ENCODE peak calls at places on chromosomes 16 and 17, in six cellular contexts. H is effector memory CD4-positive, alpha-beta T cell; J is AG09309; M is WERI-Rb-1; P is epithelial cell of esophagus; O is Peyer's patch. G is an unnamed sample.

GRCh38 chr17:79109584-79109983 is 35.0 kb downstream of the ENGASE start:
- DNase-seq in H (no peak), J (no peak), M (no peak), P (no peak), O (no peak), G (no peak)

GRCh38 chr16:4415538-4416199 is 727 bp downstream of the CORO7 start:
- DNase-seq in H (peak), J (no peak), M (peak), P (peak), O (peak), G (peak)

GRCh38 chr16:84199861-84200260 is 8.9 kb downstream of the ADAD2 start:
- DNase-seq in H (no peak), J (no peak), M (no peak), P (peak), O (no peak), G (peak)

GRCh38 chr17:21452377-21453143 is 76.4 kb downstream of the KCNJ12 start:
- DNase-seq in H (no peak), J (peak), M (peak), P (peak), O (no peak), G (peak)

GRCh38 chr17:8162232-8162996 is at the start of gene VAMP2:
- DNase-seq in H (peak), J (no peak), M (peak), P (peak), O (peak), G (peak)

GRCh38 chr16:72740346-72740745 is 307.6 kb downstream of the ZFHX3 start:
- DNase-seq in H (no peak), J (no peak), M (no peak), P (no peak), O (no peak), G (no peak)

GRCh38 chr16:75496546-75496945 is 1.3 kb upstream of the CHST6 start:
- DNase-seq in H (no peak), J (no peak), M (no peak), P (no peak), O (no peak), G (no peak)

GRCh38 chr16:85354623-85355514 is 242.6 kb upstream of the CIBAR2 start:
- DNase-seq in H (no peak), J (peak), M (peak), P (peak), O (no peak), G (no peak)

GRCh38 chr16:57730771-57731730 is 4.5 kb upstream of the KATNB1 start:
- DNase-seq in H (no peak), J (no peak), M (no peak), P (no peak), O (no peak), G (peak)

GRCh38 chr16:3599922-3600321 is 11.5 kb downstream of the SLX4 start:
- DNase-seq in H (no peak), J (no peak), M (no peak), P (no peak), O (no peak), G (no peak)

DNA sequence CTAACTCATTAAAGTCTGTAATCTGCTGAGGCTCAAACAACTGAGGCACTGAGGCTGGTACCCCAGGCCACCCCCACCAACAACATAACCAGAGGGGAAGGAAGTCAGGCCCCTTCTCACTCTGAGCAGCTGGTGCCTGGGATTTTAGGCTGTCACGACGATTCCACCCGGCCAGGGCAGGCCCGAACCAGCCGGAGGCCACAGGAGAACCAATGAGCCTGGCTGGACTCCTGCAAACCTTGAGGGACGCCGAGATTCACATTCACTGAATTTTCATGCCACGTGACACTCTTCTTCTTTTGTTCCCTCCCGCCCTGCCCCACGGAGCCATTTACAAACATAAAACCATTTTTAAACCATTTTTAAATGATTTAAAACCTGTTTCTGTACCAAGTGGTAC is 48.1 kb downstream of the RPH3AL start:
- DNase-seq in H (no peak), J (no peak), M (no peak), P (no peak), O (no peak), G (no peak)
- H3K4me3 ChIP-seq in H (no peak), J (no peak), M (no peak), P (no peak), O (no peak), G (no peak)

DNA sequence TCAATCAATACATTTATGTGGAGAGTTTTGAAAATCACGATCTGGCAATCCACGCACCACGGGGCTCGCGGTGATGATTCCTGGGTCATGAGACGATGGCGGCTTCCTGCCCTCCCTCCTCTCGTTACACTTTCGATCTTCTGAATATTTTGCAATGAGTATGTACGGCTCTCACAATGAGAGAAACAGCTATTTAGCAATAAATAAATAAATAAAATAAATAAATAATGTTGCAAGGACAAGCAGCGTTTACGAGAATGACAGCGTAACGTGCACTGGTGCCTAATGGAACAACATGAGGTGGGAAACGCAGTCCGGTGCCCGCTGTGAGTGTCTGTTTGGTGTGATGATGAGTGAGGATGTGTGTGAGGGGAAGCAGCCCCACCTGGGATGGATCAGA is 46.7 kb upstream of the JPH3 start:
- DNase-seq in H (no peak), J (no peak), M (no peak), P (no peak), O (no peak), G (no peak)
- H3K4me3 ChIP-seq in H (no peak), J (no peak), M (no peak), P (no peak), O (no peak), G (no peak)

GRCh38 chr17:17413821-17414220 is 63.0 kb upstream of the MED9 start:
- DNase-seq in H (no peak), J (no peak), M (no peak), P (peak), O (no peak), G (no peak)

GRCh38 chr17:17415006-17415405 is 61.8 kb upstream of the MED9 start:
- DNase-seq in H (no peak), J (no peak), M (no peak), P (no peak), O (no peak), G (no peak)

GRCh38 chr17:17413215-17413792 is 63.5 kb upstream of the MED9 start:
- DNase-seq in H (no peak), J (no peak), M (no peak), P (peak), O (no peak), G (no peak)

GRCh38 chr17:17416007-17416399 is 60.8 kb upstream of the MED9 start:
- DNase-seq in H (no peak), J (no peak), M (peak), P (peak), O (no peak), G (no peak)

DNA sequence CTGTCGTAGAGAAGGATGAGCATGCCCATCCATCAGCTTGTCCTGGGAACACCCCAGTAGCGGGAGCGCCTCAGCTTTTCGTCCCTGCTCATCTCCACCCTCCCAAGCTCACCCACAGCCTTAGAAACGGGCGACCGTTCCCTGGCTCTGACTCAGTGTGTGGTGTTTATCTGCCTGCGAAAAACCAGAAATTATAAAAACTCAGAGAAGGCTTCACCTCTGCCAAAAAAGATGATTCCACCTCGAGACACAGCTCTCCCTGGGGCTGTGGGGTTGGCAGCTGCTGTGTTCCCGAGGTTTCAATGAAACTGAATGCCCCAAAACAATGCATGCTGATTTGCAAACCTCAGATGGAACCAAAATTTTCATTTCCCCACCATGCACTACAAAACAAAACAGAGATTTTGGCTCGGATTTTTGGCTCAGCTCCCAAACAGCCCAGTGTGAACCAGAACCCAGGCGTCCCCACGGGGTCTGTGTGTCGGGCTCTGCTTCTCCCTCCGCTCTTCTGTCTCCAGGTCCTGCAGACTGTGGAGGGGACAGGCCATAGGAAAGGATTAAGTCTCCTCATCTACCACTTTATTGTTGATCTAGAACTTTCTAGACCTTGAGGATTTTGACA is 62.4 kb upstream of the MED9 start:
- DNase-seq in H (no peak), J (no peak), M (no peak), P (peak), O (no peak), G (no peak)
- H3K4me3 ChIP-seq in H (no peak), J (peak), M (no peak), P (no peak), O (no peak), G (no peak)

DNA sequence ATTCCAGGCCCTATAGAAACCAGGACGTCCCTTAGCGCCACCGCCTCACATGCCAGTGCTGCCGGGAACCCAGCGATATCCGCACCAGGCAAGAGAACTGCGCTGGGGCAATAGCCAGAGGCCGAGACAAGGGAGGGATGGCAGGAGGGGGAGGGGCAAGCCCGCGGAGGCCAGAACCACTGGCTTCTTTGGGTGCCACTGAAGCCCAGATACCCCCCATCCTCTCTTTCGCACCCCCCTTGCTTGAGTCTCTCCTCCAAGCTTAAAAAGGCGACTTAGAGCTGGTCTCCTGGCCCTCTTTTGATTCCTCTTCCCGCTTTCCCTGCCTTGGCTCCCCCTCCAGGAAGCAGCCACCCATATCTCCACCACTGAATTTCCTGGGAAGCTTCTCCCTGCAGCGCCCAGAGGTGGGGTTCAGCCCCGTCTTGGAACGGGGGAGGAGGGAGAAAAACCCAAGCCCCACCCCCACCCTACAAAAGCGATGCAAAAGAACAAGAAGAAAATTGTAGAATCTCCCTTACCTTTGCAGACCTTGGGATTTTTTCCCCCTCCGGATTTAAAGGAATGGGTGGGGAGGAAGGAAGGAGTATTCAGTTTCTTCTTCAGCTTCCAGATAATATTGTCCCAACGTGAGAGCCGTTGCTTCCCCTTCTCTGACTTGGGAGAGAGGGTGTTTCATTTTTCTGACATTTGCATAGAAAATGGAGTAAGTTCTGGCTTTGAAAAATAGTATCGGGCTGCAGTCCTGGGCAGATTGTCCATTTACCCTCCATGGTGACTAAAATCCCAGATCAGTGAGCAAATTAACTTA is 622 bp downstream of the HOXB6 start:
- DNase-seq in H (no peak), J (no peak), M (no peak), P (no peak), O (peak), G (peak)
- H3K4me3 ChIP-seq in H (no peak), J (no peak), M (peak), P (no peak), O (peak), G (peak)

GRCh38 chr17:38465420-38466345 is 37.4 kb downstream of the ARHGAP23 start:
- DNase-seq in H (no peak), J (no peak), M (no peak), P (peak), O (no peak), G (no peak)
- H3K4me3 ChIP-seq in H (no peak), J (peak), M (no peak), P (peak), O (peak), G (peak)

GRCh38 chr17:17206913-17207368 is 808 bp upstream of the PLD6 start:
- DNase-seq in H (no peak), J (no peak), M (no peak), P (no peak), O (no peak), G (no peak)
- H3K4me3 ChIP-seq in H (no peak), J (no peak), M (no peak), P (no peak), O (peak), G (no peak)

GRCh38 chr16:81498351-81498750 is 53.7 kb downstream of the CMIP start:
- DNase-seq in H (no peak), J (no peak), M (no peak), P (no peak), O (no peak), G (peak)

GRCh38 chr16:81499576-81500380 is 55.2 kb downstream of the CMIP start:
- DNase-seq in H (no peak), J (no peak), M (no peak), P (peak), O (no peak), G (peak)

GRCh38 chr16:81502396-81503060 is 57.9 kb downstream of the CMIP start:
- DNase-seq in H (no peak), J (no peak), M (no peak), P (no peak), O (no peak), G (peak)

GRCh38 chr16:81497690-81498089 is 53.1 kb downstream of the CMIP start:
- DNase-seq in H (no peak), J (no peak), M (no peak), P (no peak), O (no peak), G (peak)

DNA sequence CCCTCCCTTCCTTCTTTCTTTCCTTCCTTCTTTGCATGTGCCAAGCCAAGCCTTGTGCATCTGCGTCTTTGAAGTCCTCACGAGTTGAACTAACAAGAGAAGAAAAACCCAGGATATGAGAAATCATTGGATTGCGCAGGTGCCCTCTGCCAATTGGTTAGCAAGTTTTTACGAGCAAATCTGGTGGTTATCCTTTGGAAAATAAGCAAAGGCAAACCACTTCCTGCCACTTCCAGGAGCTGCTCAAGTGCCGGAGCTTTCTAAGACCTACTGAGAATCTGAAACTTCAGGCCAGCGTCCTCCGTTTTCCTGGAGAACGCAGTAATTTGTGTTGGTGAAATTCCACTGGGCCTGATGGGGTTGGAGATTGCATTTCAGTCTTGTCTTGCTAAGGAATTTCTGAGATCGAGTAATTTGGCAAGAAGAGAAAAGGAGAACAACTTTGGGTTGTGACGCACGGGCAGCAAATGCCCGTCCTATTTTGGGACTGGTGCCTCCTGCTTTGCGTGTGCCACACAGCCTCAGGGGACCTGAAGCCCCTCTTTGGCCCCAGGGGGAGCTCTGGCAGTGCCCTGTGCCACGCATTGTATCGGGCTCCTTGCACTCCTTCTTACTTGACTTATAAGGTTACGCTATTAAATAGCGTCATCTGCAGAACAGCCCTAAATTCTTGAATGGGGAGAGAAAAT is 56.4 kb downstream of the CMIP start:
- DNase-seq in H (no peak), J (peak), M (no peak), P (peak), O (no peak), G (peak)
- H3K4me3 ChIP-seq in H (no peak), J (no peak), M (no peak), P (no peak), O (no peak), G (no peak)

GRCh38 chr16:14013571-14014283 is 57.4 kb upstream of the MRTFB start:
- DNase-seq in H (no peak), J (peak), M (no peak), P (peak), O (no peak), G (no peak)
- H3K4me3 ChIP-seq in H (no peak), J (peak), M (no peak), P (no peak), O (no peak), G (no peak)

DNA sequence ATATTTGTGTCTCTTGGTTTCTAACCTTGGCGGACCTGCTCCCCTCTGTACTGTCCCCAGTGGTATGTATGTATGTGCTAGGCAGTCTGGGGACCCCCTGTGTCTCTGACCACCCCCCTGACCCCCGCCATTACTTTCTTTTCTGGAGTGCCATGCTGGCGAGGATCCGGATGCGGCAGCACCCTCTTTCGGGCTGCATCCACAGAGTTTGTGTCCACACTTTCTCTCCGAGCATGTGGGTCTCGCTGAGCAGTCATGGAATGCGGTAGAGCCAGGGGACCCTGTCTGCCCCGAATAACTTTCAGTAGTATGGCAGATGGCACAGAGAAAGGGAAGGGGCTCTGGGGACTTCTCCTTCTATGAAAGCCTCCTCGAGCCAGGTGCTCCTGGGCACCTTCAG is 17.0 kb downstream of the KCTD2 start:
- DNase-seq in H (no peak), J (no peak), M (no peak), P (no peak), O (no peak), G (no peak)
- H3K4me3 ChIP-seq in H (no peak), J (no peak), M (no peak), P (no peak), O (no peak), G (no peak)

G was measured in spleen.